ENCODE peak calls at places on chromosomes 6 and 20, in nine cellular contexts. R is HEK293T; H is T-cell; L is iris pigment epithelial cell; T is nephron progenitor cell; J is mesendoderm; M is MM.1S; S is NCI-H524; Z is effector CD4-positive, alpha-beta T cell. I is an unnamed sample.

GRCh38 chr6:110355727-110356126 is 2.4 kb downstream of the METTL24 start:
- DNase-seq in R (no peak), H (no peak), L (no peak), T (no peak), J (peak; percentile 65), M (no peak), S (peak; percentile 96), Z (no peak), I (no peak)

GRCh38 chr20:39800548-39800947 is 838.4 kb downstream of the DHX35 start:
- DNase-seq in R (no peak), H (no peak), L (peak; percentile 34), T (no peak), J (no peak), M (peak; percentile 17), S (no peak), Z (no peak), I (peak; percentile 7)

GRCh38 chr6:78824045-78824444 is 43.3 kb upstream of the IRAK1BP1 start:
- DNase-seq in R (no peak), H (no peak), L (no peak), T (no peak), J (no peak), M (no peak), S (no peak), Z (no peak), I (no peak)

GRCh38 chr6:166415306-166415705 is 32.6 kb upstream of the MPC1 start:
- DNase-seq in R (no peak), H (peak; percentile 44), L (no peak), T (no peak), J (no peak), M (no peak), S (no peak), Z (no peak), I (no peak)

GRCh38 chr20:56442381-56443365 is 25.8 kb upstream of the RTF2 start:
- DNase-seq in R (no peak), H (no peak), L (no peak), T (no peak), J (no peak), M (no peak), S (no peak), Z (no peak), I (no peak)

GRCh38 chr6:168895102-168895812 is 358.4 kb downstream of the THBS2 start:
- DNase-seq in R (peak; percentile 88), H (peak; percentile 55), L (peak; percentile 66), T (peak; percentile 84), J (peak; percentile 86), M (peak; percentile 52), S (peak; percentile 82), Z (peak; percentile 58), I (peak; percentile 92)

GRCh38 chr6:161829186-161829794 is 555.4 kb upstream of the AGPAT4 start:
- DNase-seq in R (no peak), H (no peak), L (no peak), T (no peak), J (no peak), M (no peak), S (no peak), Z (no peak), I (no peak)

GRCh38 chr6:22320750-22321149 is 23.9 kb upstream of the PRL start:
- DNase-seq in R (no peak), H (no peak), L (peak; percentile 88), T (no peak), J (peak; percentile 81), M (no peak), S (no peak), Z (no peak), I (peak; percentile 78)

GRCh38 chr20:21393142-21393541 is 4.2 kb downstream of the NKX2-4 start:
- DNase-seq in R (no peak), H (no peak), L (no peak), T (no peak), J (no peak), M (no peak), S (no peak), Z (no peak), I (peak; percentile 21)

GRCh38 chr20:49627329-49627761 is 59.4 kb upstream of the PTGIS start:
- DNase-seq in R (no peak), H (no peak), L (no peak), T (no peak), J (no peak), M (no peak), S (no peak), Z (no peak), I (no peak)

GRCh38 chr20:57792386-57793095 is 82.7 kb upstream of the PMEPA1 start:
- DNase-seq in R (no peak), H (no peak), L (no peak), T (no peak), J (no peak), M (no peak), S (peak; percentile 12), Z (no peak), I (peak; percentile 54)

GRCh38 chr6:6026513-6027205 is 19.9 kb upstream of the NRN1 start:
- DNase-seq in R (no peak), H (no peak), L (no peak), T (no peak), J (no peak), M (no peak), S (no peak), Z (no peak), I (no peak)

GRCh38 chr20:43065299-43065698 is 124.4 kb downstream of the PTPRT start:
- DNase-seq in R (no peak), H (no peak), L (no peak), T (no peak), J (no peak), M (no peak), S (no peak), Z (no peak), I (no peak)

GRCh38 chr20:1907586-1907985 is 12.4 kb downstream of the SIRPA start:
- DNase-seq in R (no peak), H (no peak), L (peak; percentile 35), T (no peak), J (no peak), M (no peak), S (no peak), Z (no peak), I (no peak)

GRCh38 chr6:134229520-134229919 is 88.4 kb downstream of the SGK1 start:
- DNase-seq in R (no peak), H (no peak), L (no peak), T (no peak), J (no peak), M (no peak), S (no peak), Z (no peak), I (no peak)

GRCh38 chr20:32470025-32470861 is 112.1 kb downstream of the ASXL1 start:
- DNase-seq in R (peak; percentile 60), H (no peak), L (peak; percentile 94), T (peak; percentile 60), J (peak; percentile 93), M (peak; percentile 31), S (peak; percentile 45), Z (no peak), I (peak; percentile 95)

GRCh38 chr6:37538107-37538506 is 38.4 kb upstream of the CCDC167 start:
- DNase-seq in R (peak; percentile 67), H (no peak), L (no peak), T (no peak), J (peak; percentile 70), M (no peak), S (peak; percentile 44), Z (no peak), I (no peak)

GRCh38 chr6:133236898-133237297 is 4.3 kb upstream of the EYA4 start:
- DNase-seq in R (no peak), H (no peak), L (peak; percentile 82), T (no peak), J (no peak), M (no peak), S (no peak), Z (no peak), I (no peak)

GRCh38 chr6:45923831-45924391 is 91.7 kb downstream of the CLIC5 start:
- DNase-seq in R (no peak), H (no peak), L (peak; percentile 85), T (no peak), J (no peak), M (peak; percentile 24), S (no peak), Z (no peak), I (no peak)

GRCh38 chr6:170185175-170185970 is 105.5 kb downstream of the DLL1 start:
- DNase-seq in R (no peak), H (no peak), L (no peak), T (no peak), J (no peak), M (no peak), S (no peak), Z (no peak), I (no peak)